ENCODE peak calls at places on chromosomes 13 and 19, in four cellular contexts. Y is stomach, U is ascending aorta, P is colonic mucosa. T is an unnamed sample.
A peak's percentile ranks its signal among the peaks of the same experiment; 100 is the strongest.

GRCh38 chr19:54493967-54494585 is 8.6 kb upstream of the LAIR2 start:
- DNase-seq in Y (no peak), U (no peak), P (no peak), T (no peak)

GRCh38 chr19:47230122-47230920 is 678 bp downstream of the BBC3 start:
- DNase-seq in Y (peak; percentile 74), U (peak; percentile 87), P (peak; percentile 85), T (peak; percentile 83)

GRCh38 chr13:74644239-74644638 is 510.0 kb upstream of the KLF12 start:
- DNase-seq in Y (no peak), U (no peak), P (no peak), T (no peak)

GRCh38 chr13:91719033-91719432 is 320.6 kb downstream of the GPC5 start:
- DNase-seq in Y (no peak), U (no peak), P (no peak), T (no peak)

GRCh38 chr13:39490136-39490535 is 112.9 kb downstream of the LHFPL6 start:
- DNase-seq in Y (no peak), U (no peak), P (no peak), T (no peak)

GRCh38 chr13:105202384-105202783 is 1333.1 kb downstream of the EFNB2 start:
- DNase-seq in Y (no peak), U (no peak), P (no peak), T (no peak)

GRCh38 chr13:46992383-46992952 is 95.6 kb upstream of the HTR2A start:
- DNase-seq in Y (no peak), U (no peak), P (no peak), T (no peak)

GRCh38 chr13:23323946-23324709 is 109.4 kb downstream of the SACS start:
- DNase-seq in Y (no peak), U (no peak), P (no peak), T (no peak)

GRCh38 chr13:41107584-41108014 is 25.0 kb downstream of the KBTBD6 start:
- DNase-seq in Y (no peak), U (no peak), P (no peak), T (no peak)

GRCh38 chr19:45597425-45598111 is 4.4 kb downstream of the GPR4 start:
- DNase-seq in Y (no peak), U (no peak), P (no peak), T (no peak)
- H3K27me3 ChIP-seq in Y (peaks cover 51% of the 10 kb centered on the region), U (peaks cover 20% of the 10 kb centered on the region), P (peaks cover 35% of the 10 kb centered on the region), T (peaks cover 51% of the 10 kb centered on the region)

GRCh38 chr19:5967994-5968430 is 9.9 kb downstream of the RANBP3 start:
- DNase-seq in Y (peak; percentile 67), U (no peak), P (peak; percentile 90), T (peak; percentile 59)
- H3K27ac ChIP-seq in Y (peak overlapping the region; percentile 73), U (no peak overlapping the region), P (peak overlapping the region; percentile 56), T (peak overlapping the region; percentile 43)

GRCh38 chr19:42540071-42540553 is 11.8 kb upstream of the CEACAM1 start:
- DNase-seq in Y (peak; percentile 1), U (peak; percentile 11), P (no peak), T (no peak)

GRCh38 chr19:42546831-42547500 is 18.7 kb upstream of the CEACAM1 start:
- DNase-seq in Y (no peak), U (peak; percentile 19), P (no peak), T (no peak)

GRCh38 chr19:42547927-42548326 is 19.6 kb upstream of the CEACAM1 start:
- DNase-seq in Y (no peak), U (no peak), P (no peak), T (no peak)

GRCh38 chr19:42542791-42543190 is 14.5 kb upstream of the CEACAM1 start:
- DNase-seq in Y (no peak), U (no peak), P (no peak), T (no peak)

GRCh38 chr19:42544146-42544545 is 15.9 kb upstream of the CEACAM1 start:
- DNase-seq in Y (no peak), U (no peak), P (no peak), T (no peak)
- H3K27me3 ChIP-seq in Y (no peaks in the 10 kb centered on the region), U (no peaks in the 10 kb centered on the region), P (no peaks in the 10 kb centered on the region), T (no peaks in the 10 kb centered on the region)

GRCh38 chr13:77781804-77782203 is 84.3 kb downstream of the SLAIN1 start:
- DNase-seq in Y (no peak), U (no peak), P (no peak), T (no peak)
- H3K27ac ChIP-seq in Y (no peak overlapping the region), U (no peak overlapping the region), P (no peak overlapping the region), T (no peak overlapping the region)